ENCODE peak calls at places on chromosomes 13 and 19, in four cellular contexts. C is cardiac muscle cell, O is psoas muscle, J is fibroblast of lung. D is an unnamed sample. For H3K36me3, the result is how much of the 10 kb centered on the place peaks cover.

GRCh38 chr19:54109651-54110050 is 5.8 kb downstream of the TFPT start:
- DNase-seq in C (no peak), O (no peak), J (no peak), D (no peak)

GRCh38 chr19:31262673-31263308 is 86.4 kb downstream of the TSHZ3 start:
- DNase-seq in C (no peak), O (no peak), J (peak), D (no peak)

GRCh38 chr19:31436121-31436776 is 87.0 kb upstream of the TSHZ3 start:
- DNase-seq in C (no peak), O (no peak), J (no peak), D (no peak)

GRCh38 chr19:32530773-32531172 is 50.2 kb upstream of the PDCD5 start:
- DNase-seq in C (no peak), O (no peak), J (no peak), D (no peak)

GRCh38 chr13:52929826-52930225 is 81.4 kb upstream of the PCDH8 start:
- DNase-seq in C (no peak), O (no peak), J (no peak), D (no peak)

GRCh38 chr13:90365130-90365529 is 982.4 kb upstream of the MIR17HG start:
- DNase-seq in C (no peak), O (no peak), J (peak), D (no peak)

GRCh38 chr13:110359840-110360301 is 52.8 kb downstream of the COL4A2 start:
- DNase-seq in C (peak), O (no peak), J (peak), D (no peak)

GRCh38 chr13:97261254-97262015 is 39.3 kb downstream of the MBNL2 start:
- DNase-seq in C (no peak), O (no peak), J (no peak), D (no peak)

GRCh38 chr13:26584713-26585112 is 27.2 kb downstream of the WASF3 start:
- DNase-seq in C (no peak), O (no peak), J (peak), D (no peak)

GRCh38 chr13:44413095-44413494 is 39.5 kb downstream of the SERP2 start:
- DNase-seq in C (no peak), O (no peak), J (peak), D (no peak)

GRCh38 chr13:107854880-107855279 is 360.5 kb downstream of the LIG4 start:
- DNase-seq in C (no peak), O (no peak), J (no peak), D (no peak)

GRCh38 chr13:46551410-46552301 is 1.3 kb upstream of the LRCH1 start:
- DNase-seq in C (peak), O (peak), J (peak), D (no peak)

GRCh38 chr19:7550987-7551761 is 15.7 kb downstream of the PNPLA6 start:
- DNase-seq in C (peak), O (peak), J (peak), D (no peak)

GRCh38 chr19:11848594-11849263 is at the start of gene ZNF439:
- DNase-seq in C (peak), O (peak), J (peak), D (no peak)

GRCh38 chr13:44540761-44541434 is 35.2 kb downstream of the TSC22D1 start:
- DNase-seq in C (no peak), O (no peak), J (no peak), D (no peak)

GRCh38 chr13:79631260-79631659 is 150.3 kb downstream of the NDFIP2 start:
- DNase-seq in C (no peak), O (no peak), J (peak), D (peak)

GRCh38 chr13:33686772-33687480 is 131.0 kb upstream of the RFC3 start:
- DNase-seq in C (no peak), O (no peak), J (no peak), D (no peak)

GRCh38 chr19:41321204-41321599 is 11.2 kb downstream of the CCDC97 start:
- DNase-seq in C (no peak), O (no peak), J (no peak), D (no peak)

GRCh38 chr19:42397315-42398166 is 7.4 kb upstream of the CNFN start:
- DNase-seq in C (no peak), O (no peak), J (no peak), D (no peak)

GRCh38 chr13:113565526-113566226 is 18.9 kb upstream of the TFDP1 start:
- DNase-seq in C (no peak), O (peak), J (no peak), D (no peak)

GRCh38 chr19:29524201-29524911 is 1.4 kb upstream of the VSTM2B start:
- DNase-seq in C (no peak), O (peak), J (no peak), D (no peak)

GRCh38 chr13:74444877-74445479 is 310.8 kb upstream of the KLF12 start:
- DNase-seq in C (no peak), O (no peak), J (peak), D (no peak)

GRCh38 chr13:25420161-25420560 is 48.4 kb downstream of the ATP8A2 start:
- DNase-seq in C (no peak), O (no peak), J (no peak), D (no peak)

GRCh38 chr19:8004723-8005513 is 523 bp downstream of the ELAVL1 start:
- DNase-seq in C (peak), O (no peak), J (peak), D (no peak)

DNA sequence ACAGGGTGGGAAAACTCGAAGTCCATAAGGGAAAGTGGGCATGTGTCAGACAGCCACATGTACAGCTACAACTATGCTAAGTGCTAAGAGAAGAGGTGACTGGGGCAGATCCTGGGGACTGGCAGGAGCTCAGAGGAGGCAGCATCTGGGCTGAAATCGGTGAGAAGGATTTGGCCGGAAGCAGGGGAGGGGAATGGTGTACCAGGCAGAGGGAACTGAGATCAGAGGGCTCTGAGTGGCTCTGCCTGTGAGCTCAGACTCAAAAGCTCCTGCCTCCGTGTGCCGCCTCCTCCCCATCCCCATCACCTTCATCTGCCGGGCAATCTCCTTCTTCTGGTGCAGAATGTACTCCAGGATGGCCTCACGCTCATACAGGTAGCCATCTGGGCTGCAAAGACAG is 21.8 kb downstream of the NOSIP start:
- DNase-seq in C (no peak), O (no peak), J (no peak), D (no peak)
- H3K36me3 ChIP-seq in C (under half), O (under half), J (under half), D (under half)

GRCh38 chr19:1428738-1429391 is 9.3 kb upstream of the RPS15 start:
- DNase-seq in C (no peak), O (no peak), J (no peak), D (no peak)
- H3K36me3 ChIP-seq in C (under half), O (under half), J (under half), D (half or more)

GRCh38 chr19:2422951-2423880 is 4.2 kb downstream of the TIMM13 start:
- DNase-seq in C (no peak), O (no peak), J (peak), D (no peak)
- H3K36me3 ChIP-seq in C (under half), O (under half), J (under half), D (under half)

GRCh38 chr19:35655600-35655999 is 7.5 kb downstream of the COX6B1 start:
- DNase-seq in C (no peak), O (no peak), J (no peak), D (no peak)
- H3K36me3 ChIP-seq in C (half or more), O (under half), J (under half), D (under half)

DNA sequence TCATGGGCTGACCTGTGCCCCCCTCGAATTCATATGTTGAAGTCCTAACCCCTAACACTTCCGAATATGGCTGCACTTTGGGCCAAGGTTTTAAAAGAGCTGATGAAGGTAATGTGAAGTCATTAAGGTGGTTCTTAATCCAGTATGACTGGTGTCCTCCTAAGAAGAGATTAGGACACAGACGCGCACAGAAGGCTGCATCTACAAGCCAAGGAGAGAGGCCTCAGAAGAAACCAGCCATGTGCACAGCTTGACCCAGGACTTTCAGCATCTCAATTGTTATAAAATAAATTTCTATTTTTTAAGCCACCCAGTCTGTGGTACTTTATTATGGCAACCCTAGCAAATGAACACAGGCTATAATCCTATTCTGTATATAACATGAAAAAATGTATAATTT is 99.9 kb downstream of the DOCK9 start:
- DNase-seq in C (no peak), O (no peak), J (no peak), D (no peak)
- H3K36me3 ChIP-seq in C (under half), O (under half), J (under half), D (under half)

DNA sequence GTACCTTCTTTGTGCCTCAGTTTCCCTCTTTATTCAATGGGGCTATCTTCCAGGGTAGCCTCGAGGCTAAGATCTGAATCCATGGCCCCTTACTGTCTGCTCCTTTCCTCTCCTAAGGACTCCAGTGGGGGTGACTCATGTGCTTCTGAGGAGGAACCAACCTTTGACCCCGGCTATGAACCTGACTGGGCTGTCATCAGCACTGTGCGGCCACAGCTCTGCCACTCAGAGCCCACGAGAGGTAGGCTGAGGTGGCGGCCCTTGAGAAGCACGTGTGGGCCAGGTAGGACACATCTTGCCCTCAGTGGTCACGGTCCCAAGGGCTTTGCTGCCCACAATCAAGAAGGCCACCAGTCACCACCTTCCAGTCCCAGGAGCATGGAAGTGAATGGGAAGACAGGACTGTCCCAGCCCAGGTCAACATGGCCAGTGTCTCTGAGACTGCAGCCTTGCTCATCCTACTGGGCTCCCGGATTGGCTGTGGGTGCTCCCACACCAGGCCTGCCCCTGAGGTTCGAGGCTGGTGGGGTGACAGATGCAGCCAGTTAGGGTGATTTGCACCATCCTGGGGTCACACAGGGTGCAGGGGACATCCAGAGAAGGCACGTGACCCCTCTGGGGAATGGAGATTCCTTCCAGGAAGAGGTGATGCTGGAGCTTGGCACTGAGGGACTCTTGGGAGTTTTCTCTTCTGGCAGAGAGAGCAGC is 2.8 kb downstream of the TBC1D17 start:
- DNase-seq in C (no peak), O (peak), J (no peak), D (no peak)
- H3K36me3 ChIP-seq in C (under half), O (under half), J (under half), D (half or more)